ENCODE peak calls at places on chromosomes 2 and 18, in four cellular contexts. R is K562, N is GM12878, C is GM12891. A is an unnamed sample.

GRCh38 chr2:56008661-56009411 is 85.3 kb upstream of the EFEMP1 start:
- DNase-seq in R (no peak), N (no peak), C (no peak), A (no peak)

GRCh38 chr2:31523871-31524492 is 56.8 kb downstream of the SRD5A2 start:
- DNase-seq in R (peak; percentile 47), N (no peak), C (peak; percentile 10), A (peak; percentile 48)

GRCh38 chr2:176178271-176178806 is 10.1 kb upstream of the HOXD1 start:
- DNase-seq in R (no peak), N (no peak), C (no peak), A (no peak)

GRCh38 chr2:126754240-126755004 is 98.5 kb downstream of the GYPC start:
- DNase-seq in R (no peak), N (no peak), C (no peak), A (no peak)

GRCh38 chr2:11388262-11389047 is 44.0 kb upstream of the ROCK2 start:
- DNase-seq in R (no peak), N (no peak), C (no peak), A (no peak)

GRCh38 chr2:188142636-188143035 is 149.0 kb upstream of the GULP1 start:
- DNase-seq in R (no peak), N (no peak), C (no peak), A (no peak)

GRCh38 chr2:43609304-43609883 is 13.6 kb upstream of the THADA start:
- DNase-seq in R (peak; percentile 69), N (no peak), C (no peak), A (no peak)

GRCh38 chr2:109396338-109397180 is 217.2 kb downstream of the SEPTIN10 start:
- DNase-seq in R (no peak), N (no peak), C (no peak), A (no peak)

GRCh38 chr18:8505036-8505435 is 104.2 kb upstream of the RAB12 start:
- DNase-seq in R (no peak), N (no peak), C (no peak), A (no peak)

GRCh38 chr2:48248251-48248933 is 281.6 kb upstream of the STON1 start:
- DNase-seq in R (no peak), N (peak; percentile 48), C (no peak), A (no peak)

GRCh38 chr2:239943571-239943970 is 81.6 kb downstream of the NDUFA10 start:
- DNase-seq in R (no peak), N (no peak), C (no peak), A (no peak)

GRCh38 chr2:34242741-34243123 is 643.6 kb upstream of the FAM98A start:
- DNase-seq in R (no peak), N (no peak), C (no peak), A (no peak)

GRCh38 chr2:75065402-75066008 is 107.1 kb downstream of the POLE4 start:
- DNase-seq in R (no peak), N (no peak), C (no peak), A (no peak)

GRCh38 chr18:48814490-48815181 is 136.1 kb downstream of the SMAD7 start:
- DNase-seq in R (no peak), N (no peak), C (no peak), A (no peak)

GRCh38 chr2:39124770-39125075 is 3.9 kb upstream of the SOS1 start:
- DNase-seq in R (no peak), N (no peak), C (no peak), A (no peak)

GRCh38 chr2:160510617-160511016 is 17.0 kb upstream of the RBMS1 start:
- DNase-seq in R (no peak), N (no peak), C (no peak), A (no peak)

GRCh38 chr2:69619725-69620124 is 23.8 kb downstream of the AAK1 start:
- DNase-seq in R (no peak), N (no peak), C (no peak), A (peak; percentile 62)

GRCh38 chr18:7577706-7578105 is 10.6 kb downstream of the PTPRM start:
- DNase-seq in R (no peak), N (no peak), C (no peak), A (no peak)

GRCh38 chr18:78125497-78125896 is 854.1 kb upstream of the SALL3 start:
- DNase-seq in R (no peak), N (no peak), C (no peak), A (no peak)

GRCh38 chr2:72271276-72271614 is 123.6 kb upstream of the CYP26B1 start:
- DNase-seq in R (no peak), N (no peak), C (no peak), A (no peak)

GRCh38 chr2:239575931-239576445 is 175.2 kb upstream of the HDAC4 start:
- DNase-seq in R (no peak), N (no peak), C (no peak), A (no peak)

GRCh38 chr18:77749189-77749588 is 499.5 kb downstream of the GALR1 start:
- DNase-seq in R (peak; percentile 26), N (no peak), C (no peak), A (no peak)

GRCh38 chr2:240179186-240179815 is 38.8 kb upstream of the OTOS start:
- DNase-seq in R (no peak), N (no peak), C (no peak), A (no peak)

GRCh38 chr2:54726431-54726830 is 3.0 kb downstream of the EML6 start:
- DNase-seq in R (no peak), N (no peak), C (no peak), A (no peak)

GRCh38 chr2:54724560-54725342 is 1.3 kb downstream of the EML6 start:
- DNase-seq in R (peak; percentile 21), N (no peak), C (no peak), A (no peak)

GRCh38 chr2:54725343-54726099 is 2.1 kb downstream of the EML6 start:
- DNase-seq in R (no peak), N (no peak), C (no peak), A (no peak)

GRCh38 chr2:54726940-54727339 is 3.5 kb downstream of the EML6 start:
- DNase-seq in R (no peak), N (no peak), C (no peak), A (no peak)

GRCh38 chr2:54728669-54729120 is 5.2 kb downstream of the EML6 start:
- DNase-seq in R (no peak), N (no peak), C (no peak), A (no peak)
- TF ChIP-seq SPI1 in R (no peak), N (no peak), C (no peak), A (no peak)

DNA sequence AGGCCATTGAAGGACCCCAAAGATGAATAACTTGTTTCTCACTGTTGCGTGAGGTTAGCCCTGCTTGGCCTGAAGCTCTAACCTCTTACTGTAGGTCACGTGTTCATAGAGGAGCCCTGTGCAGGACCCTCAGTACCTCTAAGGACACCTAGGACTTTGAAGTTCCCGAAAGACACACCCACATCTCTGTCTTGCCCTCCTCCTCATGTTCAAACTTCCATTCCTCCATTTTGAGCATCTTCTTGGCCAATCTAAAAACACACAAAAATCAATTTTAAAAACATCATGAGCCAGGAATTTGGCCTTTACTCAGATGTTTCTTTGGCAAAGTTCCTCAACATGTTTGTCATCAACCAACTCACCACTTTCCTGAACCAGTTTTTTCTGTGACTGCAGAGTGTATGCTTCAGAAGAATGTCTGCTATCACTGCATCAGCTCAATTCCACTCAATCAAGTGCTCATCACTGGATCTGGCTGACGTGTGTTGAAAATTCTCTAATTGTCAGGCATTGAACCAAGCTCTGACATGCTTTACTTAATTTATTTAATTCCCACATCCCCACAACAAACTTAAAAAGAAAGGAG is 101.6 kb downstream of the AP1S3 start:
- DNase-seq in R (no peak), N (no peak), C (no peak), A (no peak)
- TF ChIP-seq SPI1 in R (no peak), N (no peak), C (no peak), A (no peak)

GRCh38 chr2:150535176-150535575 is 47.7 kb upstream of the RND3 start:
- DNase-seq in R (no peak), N (no peak), C (no peak), A (no peak)

GRCh38 chr2:150531626-150532419 is 44.4 kb upstream of the RND3 start:
- DNase-seq in R (no peak), N (no peak), C (no peak), A (no peak)

GRCh38 chr2:150528861-150529801 is 41.7 kb upstream of the RND3 start:
- DNase-seq in R (no peak), N (peak; percentile 45), C (no peak), A (no peak)

GRCh38 chr2:150530168-150530567 is 42.7 kb upstream of the RND3 start:
- DNase-seq in R (no peak), N (no peak), C (no peak), A (no peak)

DNA sequence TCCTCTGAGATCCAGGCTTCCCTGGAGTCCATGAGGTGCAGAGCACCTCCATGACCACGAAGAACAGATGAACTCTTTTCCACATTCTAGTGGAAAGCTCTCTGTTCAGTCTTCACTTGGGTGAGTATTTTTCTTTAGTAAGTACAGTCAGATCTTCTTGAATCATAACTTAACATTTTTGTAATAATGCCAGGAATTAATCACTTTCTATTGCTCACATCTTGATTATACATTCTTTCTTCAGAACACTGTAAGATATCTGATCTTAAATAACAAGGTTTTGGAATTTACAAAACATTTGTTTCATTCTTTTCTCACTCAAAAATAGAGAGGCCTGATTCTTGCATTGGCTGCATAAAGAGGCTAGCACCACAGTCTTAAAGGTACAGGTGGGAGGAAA is 45.4 kb upstream of the RND3 start:
- DNase-seq in R (no peak), N (no peak), C (no peak), A (no peak)
- TF ChIP-seq SPI1 in R (no peak), N (no peak), C (no peak), A (no peak)

GRCh38 chr2:1731512-1731962 is 12.8 kb downstream of the PXDN start:
- DNase-seq in R (no peak), N (no peak), C (no peak), A (no peak)

GRCh38 chr2:1731963-1732768 is 12.1 kb downstream of the PXDN start:
- DNase-seq in R (no peak), N (no peak), C (no peak), A (no peak)

GRCh38 chr2:1728821-1729220 is 15.5 kb downstream of the PXDN start:
- DNase-seq in R (no peak), N (no peak), C (no peak), A (no peak)

GRCh38 chr2:1729264-1729663 is 15.1 kb downstream of the PXDN start:
- DNase-seq in R (no peak), N (no peak), C (no peak), A (no peak)

GRCh38 chr2:1730047-1730937 is 14.0 kb downstream of the PXDN start:
- DNase-seq in R (no peak), N (no peak), C (no peak), A (no peak)
- TF ChIP-seq SPI1 in R (no peak), N (no peak), C (no peak), A (no peak)

A was measured in HL-60.